ENCODE peak calls at places on chromosome 22, in four cellular contexts. One of them, this sample, is unnamed.

GRCh38 chr22:37501610-37502341 is 15.6 kb upstream of the MFNG start:
- DNase-seq in CD8-positive, alpha-beta T cell: no peak
- DNase-seq in aorta: no peak
- DNase-seq in CD4-positive, alpha-beta T cell: no peak
- DNase-seq in this sample: no peak

GRCh38 chr22:46823248-46823647 is 60.8 kb downstream of the TBC1D22A start:
- DNase-seq in CD4-positive, alpha-beta T cell: no peak
- DNase-seq in aorta: no peak
- DNase-seq in CD8-positive, alpha-beta T cell: no peak
- DNase-seq in this sample: no peak

GRCh38 chr22:25563757-25564319 is 637 bp upstream of the GRK3 start:
- DNase-seq in CD8-positive, alpha-beta T cell: no peak
- DNase-seq in CD4-positive, alpha-beta T cell: no peak
- DNase-seq in aorta: no peak
- DNase-seq in this sample: no peak

GRCh38 chr22:45235101-45235777 is 5.5 kb downstream of the KIAA0930 start:
- DNase-seq in aorta: peak; percentile 72
- DNase-seq in CD8-positive, alpha-beta T cell: no peak
- DNase-seq in CD4-positive, alpha-beta T cell: no peak
- DNase-seq in this sample: peak; percentile 31

GRCh38 chr22:47822459-47822858 is 1060.0 kb downstream of the TBC1D22A start:
- DNase-seq in CD8-positive, alpha-beta T cell: no peak
- DNase-seq in CD4-positive, alpha-beta T cell: no peak
- DNase-seq in aorta: no peak
- DNase-seq in this sample: no peak

GRCh38 chr22:49702068-49702397 is 125.6 kb downstream of the BRD1 start:
- DNase-seq in aorta: no peak
- DNase-seq in CD4-positive, alpha-beta T cell: no peak
- DNase-seq in CD8-positive, alpha-beta T cell: no peak
- DNase-seq in this sample: no peak

GRCh38 chr22:17087176-17088131 is 2.7 kb downstream of the IL17RA start:
- DNase-seq in CD8-positive, alpha-beta T cell: peak; percentile 69
- DNase-seq in aorta: peak; percentile 28
- DNase-seq in CD4-positive, alpha-beta T cell: no peak
- DNase-seq in this sample: no peak

GRCh38 chr22:45882881-45883810 is 93.8 kb downstream of the WNT7B start:
- DNase-seq in CD4-positive, alpha-beta T cell: no peak
- DNase-seq in aorta: peak; percentile 70
- DNase-seq in CD8-positive, alpha-beta T cell: no peak
- DNase-seq in this sample: no peak

GRCh38 chr22:25702046-25702445 is 39.9 kb upstream of the MYO18B start:
- DNase-seq in CD4-positive, alpha-beta T cell: no peak
- DNase-seq in CD8-positive, alpha-beta T cell: no peak
- DNase-seq in aorta: no peak
- DNase-seq in this sample: no peak

GRCh38 chr22:40911772-40912171 is 39.4 kb upstream of the RBX1 start:
- DNase-seq in CD8-positive, alpha-beta T cell: no peak
- DNase-seq in aorta: no peak
- DNase-seq in CD4-positive, alpha-beta T cell: no peak
- DNase-seq in this sample: no peak

GRCh38 chr22:24726848-24727217 is 47.7 kb downstream of the PIWIL3 start:
- DNase-seq in aorta: no peak
- DNase-seq in CD4-positive, alpha-beta T cell: no peak
- DNase-seq in CD8-positive, alpha-beta T cell: no peak
- DNase-seq in this sample: no peak

GRCh38 chr22:39220897-39221850 is 23.6 kb downstream of the PDGFB start:
- DNase-seq in aorta: no peak
- DNase-seq in CD4-positive, alpha-beta T cell: no peak
- DNase-seq in CD8-positive, alpha-beta T cell: no peak
- DNase-seq in this sample: no peak

GRCh38 chr22:38901111-38901641 is 29.2 kb upstream of the CBX6 start:
- DNase-seq in aorta: no peak
- DNase-seq in CD8-positive, alpha-beta T cell: no peak
- DNase-seq in CD4-positive, alpha-beta T cell: no peak
- DNase-seq in this sample: no peak

GRCh38 chr22:27435839-27436581 is 365.5 kb downstream of the MN1 start:
- DNase-seq in CD4-positive, alpha-beta T cell: no peak
- DNase-seq in CD8-positive, alpha-beta T cell: no peak
- DNase-seq in aorta: peak; percentile 81
- DNase-seq in this sample: no peak

GRCh38 chr22:42758929-42759629 is 38.4 kb upstream of the A4GALT start:
- DNase-seq in aorta: no peak
- DNase-seq in CD4-positive, alpha-beta T cell: no peak
- DNase-seq in CD8-positive, alpha-beta T cell: no peak
- DNase-seq in this sample: no peak

GRCh38 chr22:46614070-46614931 is 5.9 kb upstream of the GRAMD4 start:
- DNase-seq in CD4-positive, alpha-beta T cell: peak; percentile 68
- DNase-seq in aorta: peak; percentile 73
- DNase-seq in CD8-positive, alpha-beta T cell: peak; percentile 84
- DNase-seq in this sample: no peak

GRCh38 chr22:25747245-25747944 is 5.4 kb downstream of the MYO18B start:
- DNase-seq in aorta: peak; percentile 94
- DNase-seq in CD8-positive, alpha-beta T cell: no peak
- DNase-seq in CD4-positive, alpha-beta T cell: no peak
- DNase-seq in this sample: no peak

GRCh38 chr22:46622081-46622521 is 1.9 kb downstream of the GRAMD4 start:
- DNase-seq in aorta: no peak
- DNase-seq in CD8-positive, alpha-beta T cell: peak; percentile 1
- DNase-seq in CD4-positive, alpha-beta T cell: no peak
- DNase-seq in this sample: peak; percentile 52

GRCh38 chr22:35631597-35631996 is 14.5 kb upstream of the MB start:
- DNase-seq in aorta: no peak
- DNase-seq in CD8-positive, alpha-beta T cell: no peak
- DNase-seq in CD4-positive, alpha-beta T cell: peak; percentile 16
- DNase-seq in this sample: no peak

GRCh38 chr22:40469181-40469580 is 98.8 kb downstream of the SGSM3 start:
- DNase-seq in CD8-positive, alpha-beta T cell: no peak
- DNase-seq in CD4-positive, alpha-beta T cell: no peak
- DNase-seq in aorta: no peak
- DNase-seq in this sample: no peak

GRCh38 chr22:48754611-48755331 is 1072.9 kb downstream of the BRD1 start:
- DNase-seq in CD4-positive, alpha-beta T cell: no peak
- DNase-seq in CD8-positive, alpha-beta T cell: no peak
- DNase-seq in aorta: peak; percentile 60
- DNase-seq in this sample: no peak

GRCh38 chr22:36323855-36324331 is 63.9 kb downstream of the MYH9 start:
- DNase-seq in CD8-positive, alpha-beta T cell: peak; percentile 18
- DNase-seq in aorta: peak; percentile 93
- DNase-seq in CD4-positive, alpha-beta T cell: no peak
- DNase-seq in this sample: no peak

GRCh38 chr22:22167791-22168189 is 76.8 kb upstream of the VPREB1 start:
- DNase-seq in aorta: no peak
- DNase-seq in CD4-positive, alpha-beta T cell: no peak
- DNase-seq in CD8-positive, alpha-beta T cell: no peak
- DNase-seq in this sample: no peak

GRCh38 chr22:48721394-48721666 is 1106.3 kb downstream of the BRD1 start:
- DNase-seq in CD8-positive, alpha-beta T cell: no peak
- DNase-seq in CD4-positive, alpha-beta T cell: no peak
- DNase-seq in aorta: no peak
- DNase-seq in this sample: no peak

GRCh38 chr22:38943882-38944281 is 13.5 kb upstream of the APOBEC3A start:
- DNase-seq in aorta: no peak
- DNase-seq in CD8-positive, alpha-beta T cell: no peak
- DNase-seq in CD4-positive, alpha-beta T cell: no peak
- DNase-seq in this sample: no peak

GRCh38 chr22:42906605-42907338 is 49.7 kb upstream of the ARFGAP3 start:
- DNase-seq in CD4-positive, alpha-beta T cell: no peak
- DNase-seq in CD8-positive, alpha-beta T cell: no peak
- DNase-seq in aorta: no peak
- DNase-seq in this sample: no peak

DNA sequence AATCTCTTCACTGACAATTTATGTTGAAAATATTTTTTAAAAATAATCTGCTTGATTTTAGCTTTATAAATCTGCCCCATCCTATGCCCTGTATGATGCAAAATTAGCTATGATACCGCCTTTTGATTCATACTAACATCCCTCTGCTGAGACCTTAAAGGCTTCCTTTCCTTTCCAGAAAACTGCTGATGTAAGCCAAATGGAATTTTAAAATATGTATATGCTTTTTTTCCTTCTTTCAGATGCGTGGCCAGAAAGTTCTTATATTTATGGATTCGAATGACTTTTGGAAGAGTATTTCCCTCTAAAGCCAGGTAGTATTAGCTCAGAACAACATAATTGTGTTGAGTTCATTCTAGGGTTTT is 34.5 kb downstream of the SFI1 start:
- DNase-seq in CD8-positive, alpha-beta T cell: no peak
- DNase-seq in aorta: no peak
- DNase-seq in CD4-positive, alpha-beta T cell: no peak
- DNase-seq in this sample: no peak
- H3K27ac ChIP-seq in CD8-positive, alpha-beta T cell: no peak overlapping the region
- H3K27ac ChIP-seq in aorta: no peak overlapping the region
- H3K27ac ChIP-seq in CD4-positive, alpha-beta T cell: no peak overlapping the region
- H3K27ac ChIP-seq in this sample: no peak overlapping the region

GRCh38 chr22:20435436-20436308 is 2.0 kb downstream of the SCARF2 start:
- DNase-seq in aorta: peak; percentile 39
- DNase-seq in CD4-positive, alpha-beta T cell: no peak
- DNase-seq in CD8-positive, alpha-beta T cell: no peak
- DNase-seq in this sample: no peak
- H3K27ac ChIP-seq in aorta: no peak overlapping the region
- H3K27ac ChIP-seq in CD4-positive, alpha-beta T cell: no peak overlapping the region
- H3K27ac ChIP-seq in CD8-positive, alpha-beta T cell: no peak overlapping the region
- H3K27ac ChIP-seq in this sample: no peak overlapping the region

DNA sequence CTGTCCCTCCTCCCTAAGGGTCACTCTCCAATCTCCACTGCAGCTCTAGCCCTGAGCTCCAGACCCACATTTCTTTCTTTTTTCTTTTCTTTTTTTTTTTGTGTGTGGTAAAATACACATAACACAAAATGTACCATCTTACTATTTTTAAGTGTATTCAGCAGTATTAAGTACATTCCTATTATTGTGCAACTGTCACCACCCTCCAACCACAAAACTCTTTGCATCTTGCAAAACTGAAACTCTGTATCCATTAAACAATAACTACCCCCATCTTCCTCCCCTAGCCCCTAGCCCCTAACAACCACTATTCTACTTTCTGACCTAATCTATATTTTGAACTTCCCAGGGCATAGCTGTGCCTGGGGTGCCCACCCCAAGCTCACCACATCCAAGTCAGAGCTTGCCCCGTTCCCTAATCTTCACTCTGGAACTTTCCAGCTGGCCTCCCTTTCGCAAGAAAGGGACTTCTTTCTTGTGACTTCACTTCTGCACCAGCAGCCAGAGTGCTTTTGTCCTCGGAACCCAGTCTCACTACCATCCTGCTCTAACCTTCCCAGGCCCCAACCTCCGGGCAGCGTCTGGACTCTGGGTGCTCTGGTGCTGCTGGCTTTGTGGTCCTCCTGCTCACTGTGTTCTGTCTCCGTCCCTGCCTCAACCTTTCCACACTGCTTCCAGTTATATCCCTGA is 30.7 kb downstream of the PARVG start:
- DNase-seq in aorta: no peak
- DNase-seq in CD8-positive, alpha-beta T cell: no peak
- DNase-seq in CD4-positive, alpha-beta T cell: no peak
- DNase-seq in this sample: no peak
- H3K27ac ChIP-seq in aorta: peak overlapping the region; percentile 11
- H3K27ac ChIP-seq in CD8-positive, alpha-beta T cell: no peak overlapping the region
- H3K27ac ChIP-seq in CD4-positive, alpha-beta T cell: no peak overlapping the region
- H3K27ac ChIP-seq in this sample: no peak overlapping the region

GRCh38 chr22:31948002-31948401 is 3.7 kb downstream of the YWHAH start:
- DNase-seq in CD8-positive, alpha-beta T cell: no peak
- DNase-seq in CD4-positive, alpha-beta T cell: no peak
- DNase-seq in aorta: no peak
- DNase-seq in this sample: no peak

GRCh38 chr22:31945971-31946680 is 1.8 kb downstream of the YWHAH start:
- DNase-seq in aorta: no peak
- DNase-seq in CD4-positive, alpha-beta T cell: no peak
- DNase-seq in CD8-positive, alpha-beta T cell: no peak
- DNase-seq in this sample: no peak

GRCh38 chr22:31945478-31945815 is 1.1 kb downstream of the YWHAH start:
- DNase-seq in CD4-positive, alpha-beta T cell: no peak
- DNase-seq in aorta: no peak
- DNase-seq in CD8-positive, alpha-beta T cell: no peak
- DNase-seq in this sample: no peak

GRCh38 chr22:31944700-31945477 is 554 bp downstream of the YWHAH start:
- DNase-seq in aorta: peak; percentile 88
- DNase-seq in CD4-positive, alpha-beta T cell: no peak
- DNase-seq in CD8-positive, alpha-beta T cell: no peak
- DNase-seq in this sample: peak; percentile 83

GRCh38 chr22:31947296-31947695 is 3.0 kb downstream of the YWHAH start:
- DNase-seq in CD8-positive, alpha-beta T cell: no peak
- DNase-seq in CD4-positive, alpha-beta T cell: no peak
- DNase-seq in aorta: no peak
- DNase-seq in this sample: no peak
- H3K27ac ChIP-seq in CD8-positive, alpha-beta T cell: no peak overlapping the region
- H3K27ac ChIP-seq in CD4-positive, alpha-beta T cell: no peak overlapping the region
- H3K27ac ChIP-seq in aorta: no peak overlapping the region
- H3K27ac ChIP-seq in this sample: peak overlapping the region; percentile 20

This sample was measured in caudate nucleus.